ENCODE peak calls at places on chromosomes 2 and 18, in nine cellular contexts. Y is retina, D is choroid plexus epithelial cell, N is skeletal muscle cell, I is HuH-7.5, J is mucosa of descending colon, C is T follicular helper cell, L is HT-29, Z is NCI-H510A. K is an unnamed sample.

GRCh38 chr2:56130463-56131070 is 53.2 kb upstream of the CCDC85A start:
- DNase-seq in Y (peak), D (peak), N (peak), I (no peak), J (no peak), C (no peak), L (peak), Z (no peak), K (peak)

GRCh38 chr2:208619993-208620392 is 213.4 kb downstream of the PTH2R start:
- DNase-seq in Y (peak), D (no peak), N (no peak), I (no peak), J (no peak), C (no peak), L (no peak), Z (no peak), K (no peak)

GRCh38 chr2:95024960-95025405 is 525 bp upstream of the MAL start:
- DNase-seq in Y (peak), D (no peak), N (no peak), I (no peak), J (no peak), C (no peak), L (no peak), Z (no peak), K (no peak)

GRCh38 chr2:19881866-19882265 is 19.9 kb downstream of the TTC32 start:
- DNase-seq in Y (no peak), D (no peak), N (no peak), I (no peak), J (no peak), C (no peak), L (no peak), Z (no peak), K (no peak)

GRCh38 chr2:71336802-71337201 is 5.2 kb downstream of the ZNF638 start:
- DNase-seq in Y (no peak), D (peak), N (no peak), I (no peak), J (no peak), C (no peak), L (no peak), Z (no peak), K (no peak)

GRCh38 chr2:216287251-216287650 is 85.0 kb downstream of the MARCHF4 start:
- DNase-seq in Y (no peak), D (peak), N (no peak), I (no peak), J (no peak), C (no peak), L (no peak), Z (peak), K (no peak)

GRCh38 chr2:11829324-11829946 is 83.0 kb downstream of the LPIN1 start:
- DNase-seq in Y (peak), D (peak), N (peak), I (peak), J (peak), C (peak), L (peak), Z (peak), K (peak)

GRCh38 chr2:168849610-168850009 is 40.6 kb downstream of the SPC25 start:
- DNase-seq in Y (no peak), D (peak), N (peak), I (peak), J (peak), C (no peak), L (peak), Z (no peak), K (no peak)

GRCh38 chr2:45938649-45939511 is 287.4 kb downstream of the PRKCE start:
- DNase-seq in Y (no peak), D (peak), N (peak), I (no peak), J (peak), C (no peak), L (peak), Z (no peak), K (no peak)

GRCh38 chr2:43086451-43087221 is 139.8 kb downstream of the ZFP36L2 start:
- DNase-seq in Y (no peak), D (peak), N (peak), I (no peak), J (no peak), C (no peak), L (peak), Z (no peak), K (no peak)

GRCh38 chr18:7575465-7576026 is 8.4 kb downstream of the PTPRM start:
- DNase-seq in Y (no peak), D (peak), N (no peak), I (no peak), J (no peak), C (no peak), L (no peak), Z (no peak), K (no peak)

GRCh38 chr2:38945372-38945771 is 55.7 kb downstream of the ARHGEF33 start:
- DNase-seq in Y (no peak), D (no peak), N (no peak), I (no peak), J (no peak), C (no peak), L (no peak), Z (no peak), K (no peak)

GRCh38 chr2:2623939-2624338 is 292.9 kb upstream of the MYT1L start:
- DNase-seq in Y (no peak), D (no peak), N (no peak), I (no peak), J (no peak), C (no peak), L (no peak), Z (no peak), K (no peak)

GRCh38 chr18:47680488-47680887 is 250.0 kb downstream of the SMAD2 start:
- DNase-seq in Y (no peak), D (no peak), N (no peak), I (no peak), J (no peak), C (no peak), L (no peak), Z (no peak), K (no peak)

GRCh38 chr2:28658369-28658768 is 93.3 kb upstream of the PPP1CB start:
- DNase-seq in Y (no peak), D (peak), N (peak), I (no peak), J (no peak), C (no peak), L (no peak), Z (peak), K (no peak)

GRCh38 chr2:228848638-228849037 is 422.4 kb downstream of the PID1 start:
- DNase-seq in Y (no peak), D (no peak), N (no peak), I (no peak), J (no peak), C (no peak), L (no peak), Z (no peak), K (no peak)

GRCh38 chr2:170332676-170333402 is 154.9 kb downstream of the MYO3B start:
- DNase-seq in Y (no peak), D (no peak), N (no peak), I (no peak), J (no peak), C (no peak), L (no peak), Z (peak), K (no peak)

K was measured in putamen.